ENCODE peak calls at places on chromosomes 11 and 22, in eight cellular contexts. Z, N, H, O, G, B, E and P are unnamed samples.

GRCh38 chr22:50525991-50526848 is 822 bp upstream of the SCO2 start:
- DNase-seq in Z (peak; percentile 61), N (peak; percentile 83), H (peak; percentile 92), O (peak; percentile 59), G (peak; percentile 78), B (peak; percentile 70), E (peak; percentile 79), P (no peak)

GRCh38 chr11:83241291-83241946 is 44.7 kb downstream of the CCDC90B start:
- DNase-seq in Z (peak; percentile 48), N (no peak), H (peak; percentile 26), O (no peak), G (no peak), B (peak; percentile 6), E (peak; percentile 57), P (peak; percentile 42)

GRCh38 chr11:36160115-36160514 is 129.1 kb downstream of the COMMD9 start:
- DNase-seq in Z (no peak), N (no peak), H (no peak), O (no peak), G (no peak), B (no peak), E (no peak), P (no peak)

GRCh38 chr22:26461188-26461810 is 22.3 kb downstream of the HPS4 start:
- DNase-seq in Z (no peak), N (peak; percentile 29), H (peak; percentile 56), O (peak; percentile 2), G (no peak), B (peak; percentile 22), E (peak; percentile 30), P (no peak)

GRCh38 chr22:42468841-42469240 is 36.6 kb upstream of the NFAM1 start:
- DNase-seq in Z (peak; percentile 15), N (no peak), H (no peak), O (no peak), G (no peak), B (no peak), E (peak; percentile 12), P (no peak)

GRCh38 chr11:76640540-76640939 is 30.0 kb downstream of the LRRC32 start:
- DNase-seq in Z (no peak), N (no peak), H (peak; percentile 1), O (no peak), G (no peak), B (no peak), E (no peak), P (no peak)

GRCh38 chr11:79313513-79313912 is 127.3 kb downstream of the TENM4 start:
- DNase-seq in Z (no peak), N (no peak), H (no peak), O (peak; percentile 49), G (no peak), B (peak; percentile 26), E (no peak), P (no peak)

GRCh38 chr22:46791201-46791731 is 28.8 kb downstream of the TBC1D22A start:
- DNase-seq in Z (peak; percentile 39), N (peak; percentile 63), H (peak; percentile 87), O (peak; percentile 12), G (peak; percentile 45), B (no peak), E (peak; percentile 52), P (no peak)

GRCh38 chr22:30129636-30130035 is 49.4 kb downstream of the HORMAD2 start:
- DNase-seq in Z (no peak), N (no peak), H (no peak), O (no peak), G (no peak), B (no peak), E (no peak), P (no peak)

GRCh38 chr11:88482871-88483301 is 145.3 kb upstream of the CTSC start:
- DNase-seq in Z (no peak), N (no peak), H (no peak), O (no peak), G (no peak), B (no peak), E (peak; percentile 76), P (peak; percentile 67)

GRCh38 chr11:12187399-12187798 is 77.0 kb downstream of the MICAL2 start:
- DNase-seq in Z (no peak), N (no peak), H (no peak), O (no peak), G (no peak), B (no peak), E (no peak), P (no peak)

GRCh38 chr11:46528445-46529085 is 65.3 kb downstream of the AMBRA1 start:
- DNase-seq in Z (no peak), N (no peak), H (no peak), O (no peak), G (no peak), B (no peak), E (no peak), P (no peak)

GRCh38 chr11:120057595-120058581 is 80.0 kb downstream of the TRIM29 start:
- DNase-seq in Z (no peak), N (no peak), H (no peak), O (no peak), G (no peak), B (no peak), E (peak; percentile 42), P (no peak)

GRCh38 chr11:26247340-26247739 is 84.6 kb upstream of the ANO3 start:
- DNase-seq in Z (peak; percentile 74), N (no peak), H (no peak), O (no peak), G (no peak), B (no peak), E (peak; percentile 81), P (peak; percentile 78)

GRCh38 chr11:105368711-105369110 is 229.1 kb upstream of the CARD18 start:
- DNase-seq in Z (no peak), N (no peak), H (no peak), O (no peak), G (no peak), B (no peak), E (no peak), P (no peak)

GRCh38 chr11:64321533-64321932 is 3.6 kb downstream of the PRDX5 start:
- DNase-seq in Z (no peak), N (no peak), H (no peak), O (no peak), G (no peak), B (no peak), E (peak; percentile 13), P (no peak)

GRCh38 chr11:892106-892505 is 18.5 kb downstream of the CHID1 start:
- DNase-seq in Z (no peak), N (no peak), H (no peak), O (no peak), G (no peak), B (no peak), E (no peak), P (no peak)

GRCh38 chr11:12070446-12071267 is 39.7 kb upstream of the MICAL2 start:
- DNase-seq in Z (peak; percentile 34), N (no peak), H (no peak), O (no peak), G (no peak), B (no peak), E (no peak), P (no peak)

GRCh38 chr22:50219800-50220602 is 19.2 kb downstream of the SELENOO start:
- DNase-seq in Z (no peak), N (no peak), H (no peak), O (no peak), G (no peak), B (no peak), E (no peak), P (no peak)

GRCh38 chr11:78139422-78140391 is at the start of gene ALG8:
- DNase-seq in Z (peak; percentile 94), N (peak; percentile 95), H (peak; percentile 97), O (peak; percentile 87), G (peak; percentile 95), B (peak; percentile 97), E (peak; percentile 95), P (peak; percentile 86)

GRCh38 chr11:112302226-112302868 is 41.7 kb upstream of the PLET1 start:
- DNase-seq in Z (no peak), N (no peak), H (no peak), O (no peak), G (no peak), B (no peak), E (peak; percentile 33), P (no peak)

GRCh38 chr11:34647532-34647931 is 26.6 kb downstream of the EHF start:
- DNase-seq in Z (no peak), N (no peak), H (no peak), O (no peak), G (no peak), B (no peak), E (peak; percentile 12), P (no peak)

GRCh38 chr11:133498969-133499368 is 33.3 kb downstream of the OPCML start:
- DNase-seq in Z (no peak), N (no peak), H (no peak), O (no peak), G (no peak), B (no peak), E (no peak), P (no peak)

GRCh38 chr11:107840120-107840479 is 18.5 kb downstream of the SLC35F2 start:
- DNase-seq in Z (no peak), N (no peak), H (no peak), O (peak; percentile 70), G (no peak), B (no peak), E (no peak), P (no peak)

GRCh38 chr11:108870373-108871020 is 205.6 kb downstream of the DDX10 start:
- DNase-seq in Z (peak; percentile 76), N (no peak), H (no peak), O (no peak), G (no peak), B (no peak), E (peak; percentile 84), P (no peak)

GRCh38 chr11:27353593-27354358 is 9.2 kb downstream of the CCDC34 start:
- DNase-seq in Z (peak; percentile 40), N (no peak), H (no peak), O (no peak), G (no peak), B (no peak), E (peak; percentile 53), P (no peak)

GRCh38 chr11:67274768-67275605 is 8.7 kb downstream of the GRK2 start:
- DNase-seq in Z (no peak), N (no peak), H (peak; percentile 22), O (no peak), G (no peak), B (no peak), E (no peak), P (no peak)

GRCh38 chr22:31138126-31138525 is 2.2 kb downstream of the PLA2G3 start:
- DNase-seq in Z (no peak), N (no peak), H (no peak), O (no peak), G (no peak), B (no peak), E (no peak), P (no peak)

GRCh38 chr22:37248251-37248650 is 4.2 kb upstream of the RAC2 start:
- DNase-seq in Z (no peak), N (no peak), H (no peak), O (no peak), G (no peak), B (no peak), E (no peak), P (no peak)

GRCh38 chr22:31530816-31531180 is 34.5 kb downstream of the SFI1 start:
- DNase-seq in Z (no peak), N (no peak), H (no peak), O (no peak), G (no peak), B (no peak), E (no peak), P (no peak)

GRCh38 chr11:90332415-90332814 is 109.6 kb upstream of the CHORDC1 start:
- DNase-seq in Z (no peak), N (no peak), H (no peak), O (no peak), G (no peak), B (no peak), E (no peak), P (no peak)